ENCODE peak calls at places on chromosomes 16 and 17, in four cellular contexts. E, U, Z and O are unnamed samples.

GRCh38 chr16:21590791-21591190 is 8.6 kb upstream of the METTL9 start:
- DNase-seq in U (no peak), E (no peak), Z (no peak), O (no peak)

GRCh38 chr17:7782237-7782636 is 51.8 kb upstream of the KDM6B start:
- DNase-seq in Z (no peak), E (peak; percentile 20), U (no peak), O (no peak)

GRCh38 chr17:162689-163088 is 18.8 kb downstream of the DOC2B start:
- DNase-seq in Z (no peak), U (no peak), E (no peak), O (no peak)

GRCh38 chr16:66275795-66276428 is 90.6 kb upstream of the CDH5 start:
- DNase-seq in U (peak; percentile 61), E (peak; percentile 71), Z (peak; percentile 77), O (peak; percentile 45)

GRCh38 chr16:51164167-51164566 is 13.1 kb upstream of the SALL1 start:
- DNase-seq in E (no peak), U (no peak), Z (no peak), O (no peak)

GRCh38 chr17:7835818-7836595 is 2.0 kb downstream of the KDM6B start:
- DNase-seq in Z (peak; percentile 88), E (peak; percentile 74), U (peak; percentile 64), O (peak; percentile 20)

GRCh38 chr17:37568350-37569053 is 40.7 kb downstream of the SYNRG start:
- DNase-seq in Z (no peak), U (no peak), E (no peak), O (no peak)

GRCh38 chr17:57594767-57595166 is 150.3 kb downstream of the CCDC182 start:
- DNase-seq in U (no peak), E (no peak), Z (no peak), O (no peak)

GRCh38 chr17:34166394-34166793 is 88.7 kb upstream of the CCL2 start:
- DNase-seq in E (no peak), U (no peak), Z (no peak), O (no peak)

DNA sequence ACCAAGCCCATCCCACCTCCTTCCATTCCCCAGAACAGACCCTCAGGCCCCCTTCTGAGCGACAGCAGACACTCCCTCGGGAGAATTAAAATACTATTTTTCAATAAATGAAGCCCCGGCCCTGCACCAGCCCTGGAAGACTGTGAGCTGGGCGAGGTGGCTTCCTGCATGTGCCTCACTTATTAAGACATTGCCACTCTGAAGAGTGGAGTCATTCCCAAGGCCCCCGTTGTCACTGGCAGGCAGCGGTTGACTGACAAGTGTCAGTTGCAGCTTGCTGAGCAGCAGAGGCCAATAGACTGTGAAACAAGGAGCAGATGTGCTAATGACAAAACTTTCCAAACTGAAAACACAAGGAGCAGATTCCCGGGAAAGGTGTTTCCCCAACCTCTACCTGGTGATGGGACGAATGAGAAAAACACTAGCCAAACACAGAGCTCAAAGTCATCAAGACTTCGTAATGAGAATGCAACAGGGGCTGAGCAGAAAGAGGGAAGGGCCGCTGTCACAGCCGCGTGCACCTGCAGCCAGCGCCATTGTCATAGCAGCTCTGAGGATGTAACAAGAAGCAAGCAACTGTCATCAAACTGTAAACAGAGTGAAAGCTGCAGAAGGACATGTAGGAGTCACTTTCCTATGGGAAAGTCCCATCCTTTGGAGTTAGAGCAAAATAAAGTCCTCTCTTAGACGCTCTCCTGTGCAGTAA is 232.1 kb downstream of the C16orf78 start:
- DNase-seq in U (no peak), Z (peak; percentile 37), E (no peak), O (no peak)
- TF ChIP-seq JUN in U (no peak), Z (no peak), E (no peak), O (no peak)

GRCh38 chr17:73210002-73210678 is 17.3 kb downstream of the COG1 start:
- DNase-seq in U (no peak), E (no peak), Z (no peak), O (peak; percentile 69)

GRCh38 chr17:73209436-73209835 is 16.6 kb downstream of the COG1 start:
- DNase-seq in U (no peak), Z (no peak), E (no peak), O (no peak)

GRCh38 chr17:73214851-73215250 is 22.0 kb downstream of the COG1 start:
- DNase-seq in E (no peak), Z (no peak), U (no peak), O (no peak)

GRCh38 chr17:73214008-73214407 is 21.2 kb downstream of the COG1 start:
- DNase-seq in E (no peak), Z (no peak), U (no peak), O (no peak)

DNA sequence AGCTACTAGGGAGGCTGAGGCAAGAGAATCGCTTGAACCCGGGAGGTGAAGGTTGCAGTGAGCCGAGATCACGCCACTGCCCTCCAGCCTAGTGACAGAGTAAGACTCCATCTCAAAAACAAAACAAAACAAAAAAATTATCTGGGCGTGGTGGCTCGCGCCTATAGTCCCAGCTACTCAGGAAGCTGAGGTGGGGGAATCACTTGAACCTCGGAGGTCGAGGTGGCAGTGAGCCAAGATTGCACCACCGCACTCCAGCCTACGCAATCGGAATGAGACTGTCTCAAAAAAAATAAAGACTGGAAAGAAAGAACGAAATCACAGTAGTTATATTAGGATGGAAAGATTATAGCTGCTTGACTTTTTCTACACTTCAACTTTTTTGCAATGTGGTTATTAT is 18.9 kb downstream of the COG1 start:
- DNase-seq in E (no peak), U (no peak), Z (no peak), O (no peak)
- TF ChIP-seq CEBPB in E (no peak), U (no peak), Z (no peak), O (peak; percentile 56)

GRCh38 chr16:54912720-54913119 is 17.9 kb upstream of the IRX5 start:
- DNase-seq in U (no peak), E (no peak), Z (no peak), O (no peak)

GRCh38 chr16:54911079-54911478 is 19.6 kb upstream of the IRX5 start:
- DNase-seq in U (no peak), E (no peak), Z (no peak), O (no peak)
- TF ChIP-seq JUN in U (no peak), E (no peak), Z (no peak), O (no peak)

GRCh38 chr16:67388591-67388990 is 4.7 kb downstream of the TPPP3 start:
- DNase-seq in E (no peak), Z (no peak), U (no peak), O (no peak)

GRCh38 chr16:67390816-67391423 is 2.4 kb downstream of the TPPP3 start:
- DNase-seq in Z (no peak), E (no peak), U (no peak), O (no peak)

GRCh38 chr16:67388191-67388590 is 5.1 kb downstream of the TPPP3 start:
- DNase-seq in Z (no peak), U (no peak), E (no peak), O (no peak)

GRCh38 chr16:67391424-67392300 is 1.6 kb downstream of the TPPP3 start:
- DNase-seq in E (peak; percentile 43), U (no peak), Z (no peak), O (no peak)

DNA sequence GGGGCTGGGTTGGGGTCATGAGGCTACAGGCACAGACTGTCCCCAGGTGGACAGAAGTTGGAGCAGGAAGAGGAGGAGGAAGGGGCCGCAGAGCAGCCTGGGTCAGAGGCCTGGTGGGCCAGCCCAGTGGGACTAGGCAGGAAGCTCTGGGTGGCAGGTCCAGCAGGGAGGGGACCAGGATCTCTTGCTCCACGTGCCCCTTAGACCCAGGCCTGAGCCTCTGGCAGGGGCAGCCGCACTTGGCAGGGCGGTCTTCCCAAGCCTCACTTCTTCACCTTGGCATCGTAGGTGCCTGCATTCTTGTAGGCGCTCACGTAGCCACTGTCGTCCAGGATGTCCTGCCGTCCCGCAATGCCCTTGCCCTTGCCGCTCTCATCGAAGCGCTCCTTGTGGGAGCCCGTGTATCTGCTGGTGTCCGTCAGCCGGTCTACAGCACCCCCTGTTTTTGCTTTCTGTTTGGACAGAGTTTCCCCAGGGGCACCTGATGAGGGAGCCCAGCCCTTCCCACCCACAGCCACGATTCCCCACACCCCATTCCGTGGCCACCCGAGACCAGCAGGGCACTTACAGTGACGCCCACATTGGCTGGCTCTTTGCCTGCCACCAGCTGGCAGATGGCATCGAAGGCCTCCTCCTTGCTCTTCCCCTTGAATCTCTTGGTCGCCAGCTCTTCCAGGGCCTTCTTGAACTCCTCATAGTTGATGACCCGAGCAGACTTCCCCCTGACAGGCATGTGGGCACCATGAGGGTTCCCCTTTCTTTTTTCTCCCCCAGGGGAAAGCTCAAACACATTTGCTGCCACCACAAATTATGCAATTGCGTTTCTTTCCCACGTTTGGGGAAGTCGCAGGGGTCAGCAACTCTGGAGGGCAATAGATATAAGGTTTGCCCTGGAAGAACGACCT is 3.1 kb downstream of the TPPP3 start:
- DNase-seq in U (no peak), E (no peak), Z (no peak), O (no peak)
- TF ChIP-seq CEBPB in U (no peak), E (no peak), Z (no peak), O (no peak)

DNA sequence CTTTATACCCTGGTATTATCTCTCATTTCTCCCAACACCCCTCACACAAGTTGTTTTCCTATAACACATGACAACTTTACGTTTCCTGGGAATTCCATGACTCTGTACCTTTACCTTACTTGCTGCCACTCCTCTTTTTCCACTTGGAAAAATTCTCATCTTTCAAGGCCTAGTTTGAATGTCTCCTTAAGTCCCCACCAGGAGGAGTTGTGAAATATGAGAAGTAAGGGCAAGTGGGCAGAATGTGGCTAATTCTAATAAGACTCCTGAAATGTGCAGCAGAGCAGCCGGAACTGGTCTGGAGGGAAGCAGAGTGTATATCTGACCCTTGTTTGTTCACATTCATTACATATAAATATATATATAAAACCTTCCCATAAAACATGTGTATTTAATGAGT is 39.7 kb downstream of the BRCA1 start:
- DNase-seq in Z (no peak), U (peak; percentile 9), E (peak; percentile 46), O (no peak)
- TF ChIP-seq JUN in Z (no peak), U (no peak), E (no peak), O (no peak)

GRCh38 chr17:47986520-47986919 is 15.6 kb downstream of the CDK5RAP3 start:
- DNase-seq in E (no peak), U (no peak), Z (no peak), O (no peak)
- TF ChIP-seq CEBPB in E (no peak), U (no peak), Z (no peak), O (no peak)

GRCh38 chr16:56534847-56535383 is 15.1 kb upstream of the BBS2 start:
- DNase-seq in U (no peak), E (no peak), Z (no peak), O (no peak)
- TF ChIP-seq JUN in U (no peak), E (no peak), Z (no peak), O (no peak)